ENCODE peak calls at places on chromosome 5, in nine cellular contexts. G, R, V, H, S, Q, K, E and C are unnamed samples.

GRCh38 chr5:55711531-55712022 is 547 bp downstream of the SLC38A9 start:
- DNase-seq in G (no peak), R (no peak), V (no peak), H (peak), S (no peak), Q (peak), K (no peak), E (peak), C (no peak)

GRCh38 chr5:21806943-21807342 is 1046.2 kb downstream of the CDH12 start:
- DNase-seq in G (no peak), R (no peak), V (no peak), H (no peak), S (no peak), Q (no peak), K (peak), E (no peak), C (no peak)

GRCh38 chr5:116572375-116573278 is 2.0 kb downstream of the SEMA6A start:
- DNase-seq in G (no peak), R (no peak), V (peak), H (peak), S (no peak), Q (no peak), K (no peak), E (no peak), C (peak)

GRCh38 chr5:93874080-93874479 is 132.7 kb upstream of the POU5F2 start:
- DNase-seq in G (no peak), R (no peak), V (no peak), H (no peak), S (no peak), Q (no peak), K (peak), E (no peak), C (no peak)

GRCh38 chr5:132055808-132056609 is 4.4 kb upstream of the IL3 start:
- DNase-seq in G (no peak), R (peak), V (no peak), H (peak), S (no peak), Q (peak), K (no peak), E (peak), C (no peak)

GRCh38 chr5:58042933-58043606 is 416.8 kb downstream of the PLK2 start:
- DNase-seq in G (no peak), R (no peak), V (no peak), H (no peak), S (no peak), Q (no peak), K (no peak), E (no peak), C (no peak)

GRCh38 chr5:43066799-43067741 is 27.0 kb upstream of the ANXA2R start:
- DNase-seq in G (peak), R (peak), V (peak), H (peak), S (peak), Q (peak), K (peak), E (peak), C (peak)

GRCh38 chr5:69074664-69075521 is 18.9 kb upstream of the SLC30A5 start:
- DNase-seq in G (no peak), R (no peak), V (no peak), H (no peak), S (no peak), Q (no peak), K (no peak), E (no peak), C (no peak)

GRCh38 chr5:119943148-119943547 is 313.8 kb downstream of the FAM170A start:
- DNase-seq in G (no peak), R (no peak), V (no peak), H (no peak), S (no peak), Q (no peak), K (peak), E (no peak), C (no peak)

GRCh38 chr5:65050826-65051498 is 282.2 kb downstream of the CWC27 start:
- DNase-seq in G (no peak), R (no peak), V (no peak), H (no peak), S (no peak), Q (no peak), K (no peak), E (no peak), C (no peak)